ENCODE peak calls at places on chromosome 11, in five cellular contexts. B, P, K, G and T are unnamed samples.
A peak's percentile ranks its signal among the peaks of the same experiment; 100 is the strongest.

GRCh38 chr11:32809313-32809712 is 14.9 kb upstream of the CCDC73 start:
- DNase-seq in B (peak; percentile 79), P (no peak), K (peak; percentile 64), G (peak; percentile 14), T (peak; percentile 76)

GRCh38 chr11:82405392-82405791 is 328.3 kb downstream of the FAM181B start:
- DNase-seq in B (no peak), P (no peak), K (no peak), G (no peak), T (no peak)

GRCh38 chr11:17386331-17387084 is 2.0 kb downstream of the KCNJ11 start:
- DNase-seq in B (peak; percentile 72), P (peak; percentile 58), K (peak; percentile 58), G (no peak), T (peak; percentile 51)

GRCh38 chr11:131157678-131158077 is 212.7 kb upstream of the NTM start:
- DNase-seq in B (no peak), P (no peak), K (no peak), G (no peak), T (no peak)

GRCh38 chr11:134046681-134047449 is 22.0 kb upstream of the JAM3 start:
- DNase-seq in B (no peak), P (no peak), K (no peak), G (no peak), T (no peak)

GRCh38 chr11:97751405-97751804 is 1269.3 kb upstream of the CNTN5 start:
- DNase-seq in B (peak; percentile 66), P (no peak), K (no peak), G (no peak), T (no peak)

GRCh38 chr11:33944693-33945424 is 53.0 kb upstream of the LMO2 start:
- DNase-seq in B (no peak), P (no peak), K (no peak), G (no peak), T (no peak)

GRCh38 chr11:117722074-117722473 is 74.9 kb downstream of the DSCAML1 start:
- DNase-seq in B (no peak), P (no peak), K (no peak), G (no peak), T (no peak)

GRCh38 chr11:65489706-65490310 is 9.0 kb upstream of the MALAT1 start:
- DNase-seq in B (no peak), P (no peak), K (no peak), G (no peak), T (peak; percentile 12)

GRCh38 chr11:68016161-68016903 is 6.2 kb downstream of the ALDH3B1 start:
- DNase-seq in B (no peak), P (no peak), K (no peak), G (no peak), T (no peak)

GRCh38 chr11:9060700-9061111 is 30.7 kb downstream of the SCUBE2 start:
- DNase-seq in B (no peak), P (no peak), K (no peak), G (no peak), T (no peak)

GRCh38 chr11:110972640-110973039 is 260.4 kb upstream of the ARHGAP20 start:
- DNase-seq in B (peak; percentile 13), P (no peak), K (no peak), G (no peak), T (no peak)

GRCh38 chr11:117748771-117749540 is 48.1 kb downstream of the DSCAML1 start:
- DNase-seq in B (no peak), P (no peak), K (no peak), G (no peak), T (peak; percentile 17)

GRCh38 chr11:102452461-102453285 is at the start of gene TMEM123:
- DNase-seq in B (peak; percentile 78), P (peak; percentile 79), K (peak; percentile 81), G (peak; percentile 82), T (peak; percentile 66)

GRCh38 chr11:65945941-65946558 is 770 bp downstream of the TSGA10IP start:
- DNase-seq in B (no peak), P (no peak), K (no peak), G (no peak), T (no peak)

GRCh38 chr11:132226522-132226921 is 856.1 kb downstream of the NTM start:
- DNase-seq in B (no peak), P (no peak), K (no peak), G (no peak), T (no peak)

GRCh38 chr11:133618500-133618899 is 86.2 kb upstream of the OPCML start:
- DNase-seq in B (no peak), P (no peak), K (no peak), G (no peak), T (no peak)

GRCh38 chr11:120170741-120171261 is 32.9 kb upstream of the TRIM29 start:
- DNase-seq in B (no peak), P (no peak), K (no peak), G (no peak), T (no peak)

GRCh38 chr11:124643042-124643604 is 20.5 kb downstream of the TBRG1 start:
- DNase-seq in B (no peak), P (no peak), K (no peak), G (no peak), T (no peak)

GRCh38 chr11:130146797-130147196 is 12.8 kb upstream of the ST14 start:
- DNase-seq in B (peak; percentile 86), P (no peak), K (peak; percentile 49), G (no peak), T (peak; percentile 90)

GRCh38 chr11:120212259-120212888 is 1.5 kb downstream of the OAF start:
- DNase-seq in B (no peak), P (no peak), K (no peak), G (no peak), T (peak; percentile 39)

GRCh38 chr11:45489281-45489906 is 176.0 kb downstream of the CHST1 start:
- DNase-seq in B (no peak), P (peak; percentile 55), K (no peak), G (no peak), T (no peak)